ENCODE peak calls at places on chromosomes 11 and 22, in six cellular contexts. M is IMR-90; P is stimulated activated CD4-positive, alpha-beta T cell treated with anti-CD3 and anti-CD28 coated beads, Interleukin-4, amount 100 ng/mL, for 4 hours; H is esophagus squamous epithelium; G is left cardiac atrium; Q is lower lobe of right lung. C is an unnamed sample.
A peak's percentile ranks its signal among the peaks of the same experiment; 100 is the strongest.

GRCh38 chr11:97990162-97990920 is 1030.4 kb upstream of the CNTN5 start:
- DNase-seq in M (no peak), P (no peak), H (no peak), G (no peak), Q (no peak), C (no peak)

GRCh38 chr22:31179345-31179744 is 19.4 kb downstream of the RNF185 start:
- DNase-seq in M (peak; percentile 23), P (no peak), H (no peak), G (no peak), Q (no peak), C (peak; percentile 53)

GRCh38 chr22:26724414-26724813 is 67.0 kb downstream of the MIAT start:
- DNase-seq in M (no peak), P (no peak), H (no peak), G (no peak), Q (no peak), C (no peak)

GRCh38 chr11:8681837-8682218 is 637 bp downstream of the TRIM66 start:
- DNase-seq in M (no peak), P (no peak), H (no peak), G (no peak), Q (no peak), C (no peak)

GRCh38 chr22:21448627-21449416 is 18.4 kb upstream of the TMEM191C start:
- DNase-seq in M (no peak), P (no peak), H (no peak), G (no peak), Q (peak; percentile 20), C (no peak)

GRCh38 chr22:30290679-30291333 is 1.5 kb upstream of the CASTOR1 start:
- DNase-seq in M (peak; percentile 48), P (no peak), H (no peak), G (peak; percentile 91), Q (peak; percentile 87), C (peak; percentile 75)

GRCh38 chr22:26766510-26767350 is 109.3 kb downstream of the MIAT start:
- DNase-seq in M (no peak), P (no peak), H (no peak), G (no peak), Q (no peak), C (no peak)

GRCh38 chr11:74520316-74520715 is 26.8 kb upstream of the LIPT2 start:
- DNase-seq in M (no peak), P (no peak), H (no peak), G (no peak), Q (no peak), C (no peak)

GRCh38 chr11:46497498-46497897 is 96.3 kb downstream of the AMBRA1 start:
- DNase-seq in M (no peak), P (no peak), H (no peak), G (no peak), Q (no peak), C (no peak)

GRCh38 chr11:103358251-103358650 is 249.0 kb downstream of the DYNC2H1 start:
- DNase-seq in M (peak; percentile 71), P (no peak), H (no peak), G (no peak), Q (no peak), C (no peak)